ENCODE peak calls at places on chromosomes 16 and 17, in ten cellular contexts. One of them, this sample, is unnamed.

GRCh38 chr17:44901323-44901965 is 2.2 kb upstream of the EFTUD2 start:
- DNase-seq in SJCRH30: peak; percentile 62
- DNase-seq in activated effector memory CD4-positive, alpha-beta T cell treated with anti-CD3 and anti-CD28 coated beads, Interleukin-2, amount 50 U/mL, for 16 hours: no peak
- DNase-seq in AG04449: peak; percentile 23
- DNase-seq in activated CD4-positive, alpha-beta T cell treated with anti-CD3 and anti-CD28 coated beads for 36 hours: no peak
- DNase-seq in COLO829: no peak
- DNase-seq in LHCN-M2: peak; percentile 92
- DNase-seq in heart right ventricle: no peak
- DNase-seq in activated CD8-positive, alpha-beta T cell treated with anti-CD3 and anti-CD28 coated beads for 36 hours: no peak
- DNase-seq in foreskin melanocyte: no peak
- DNase-seq in this sample: no peak

GRCh38 chr17:30278032-30278431 is 13.7 kb downstream of the BLMH start:
- DNase-seq in SJCRH30: peak; percentile 53
- DNase-seq in LHCN-M2: peak; percentile 17
- DNase-seq in activated CD8-positive, alpha-beta T cell treated with anti-CD3 and anti-CD28 coated beads for 36 hours: peak; percentile 11
- DNase-seq in activated effector memory CD4-positive, alpha-beta T cell treated with anti-CD3 and anti-CD28 coated beads, Interleukin-2, amount 50 U/mL, for 16 hours: no peak
- DNase-seq in activated CD4-positive, alpha-beta T cell treated with anti-CD3 and anti-CD28 coated beads for 36 hours: peak; percentile 13
- DNase-seq in COLO829: peak; percentile 39
- DNase-seq in heart right ventricle: no peak
- DNase-seq in foreskin melanocyte: peak; percentile 55
- DNase-seq in AG04449: no peak
- DNase-seq in this sample: peak; percentile 31

GRCh38 chr16:82633964-82634600 is 7.3 kb downstream of the CDH13 start:
- DNase-seq in activated effector memory CD4-positive, alpha-beta T cell treated with anti-CD3 and anti-CD28 coated beads, Interleukin-2, amount 50 U/mL, for 16 hours: no peak
- DNase-seq in LHCN-M2: peak; percentile 94
- DNase-seq in AG04449: no peak
- DNase-seq in foreskin melanocyte: peak; percentile 42
- DNase-seq in activated CD8-positive, alpha-beta T cell treated with anti-CD3 and anti-CD28 coated beads for 36 hours: no peak
- DNase-seq in COLO829: no peak
- DNase-seq in SJCRH30: peak; percentile 94
- DNase-seq in activated CD4-positive, alpha-beta T cell treated with anti-CD3 and anti-CD28 coated beads for 36 hours: no peak
- DNase-seq in heart right ventricle: peak; percentile 42
- DNase-seq in this sample: no peak

GRCh38 chr16:5382484-5382883 is 284.9 kb upstream of the EEF2KMT start:
- DNase-seq in SJCRH30: no peak
- DNase-seq in LHCN-M2: no peak
- DNase-seq in activated effector memory CD4-positive, alpha-beta T cell treated with anti-CD3 and anti-CD28 coated beads, Interleukin-2, amount 50 U/mL, for 16 hours: no peak
- DNase-seq in activated CD8-positive, alpha-beta T cell treated with anti-CD3 and anti-CD28 coated beads for 36 hours: no peak
- DNase-seq in heart right ventricle: no peak
- DNase-seq in foreskin melanocyte: no peak
- DNase-seq in COLO829: no peak
- DNase-seq in AG04449: no peak
- DNase-seq in activated CD4-positive, alpha-beta T cell treated with anti-CD3 and anti-CD28 coated beads for 36 hours: no peak
- DNase-seq in this sample: no peak

GRCh38 chr16:25024900-25025299 is 9.7 kb upstream of the ARHGAP17 start:
- DNase-seq in activated CD4-positive, alpha-beta T cell treated with anti-CD3 and anti-CD28 coated beads for 36 hours: no peak
- DNase-seq in heart right ventricle: no peak
- DNase-seq in activated effector memory CD4-positive, alpha-beta T cell treated with anti-CD3 and anti-CD28 coated beads, Interleukin-2, amount 50 U/mL, for 16 hours: no peak
- DNase-seq in AG04449: no peak
- DNase-seq in COLO829: no peak
- DNase-seq in foreskin melanocyte: no peak
- DNase-seq in activated CD8-positive, alpha-beta T cell treated with anti-CD3 and anti-CD28 coated beads for 36 hours: no peak
- DNase-seq in SJCRH30: no peak
- DNase-seq in LHCN-M2: no peak
- DNase-seq in this sample: no peak

GRCh38 chr17:76388966-76389888 is 4.8 kb downstream of the SPHK1 start:
- DNase-seq in heart right ventricle: no peak
- DNase-seq in SJCRH30: no peak
- DNase-seq in activated CD8-positive, alpha-beta T cell treated with anti-CD3 and anti-CD28 coated beads for 36 hours: no peak
- DNase-seq in AG04449: no peak
- DNase-seq in COLO829: no peak
- DNase-seq in foreskin melanocyte: no peak
- DNase-seq in activated CD4-positive, alpha-beta T cell treated with anti-CD3 and anti-CD28 coated beads for 36 hours: no peak
- DNase-seq in activated effector memory CD4-positive, alpha-beta T cell treated with anti-CD3 and anti-CD28 coated beads, Interleukin-2, amount 50 U/mL, for 16 hours: no peak
- DNase-seq in LHCN-M2: no peak
- DNase-seq in this sample: no peak

GRCh38 chr16:680967-681745 is 946 bp downstream of the STUB1 start:
- DNase-seq in activated effector memory CD4-positive, alpha-beta T cell treated with anti-CD3 and anti-CD28 coated beads, Interleukin-2, amount 50 U/mL, for 16 hours: peak; percentile 70
- DNase-seq in COLO829: no peak
- DNase-seq in foreskin melanocyte: no peak
- DNase-seq in activated CD4-positive, alpha-beta T cell treated with anti-CD3 and anti-CD28 coated beads for 36 hours: peak; percentile 40
- DNase-seq in activated CD8-positive, alpha-beta T cell treated with anti-CD3 and anti-CD28 coated beads for 36 hours: no peak
- DNase-seq in SJCRH30: no peak
- DNase-seq in LHCN-M2: peak; percentile 48
- DNase-seq in heart right ventricle: peak; percentile 54
- DNase-seq in AG04449: no peak
- DNase-seq in this sample: peak; percentile 50

GRCh38 chr17:65936013-65936412 is 255.9 kb downstream of the CEP112 start:
- DNase-seq in activated effector memory CD4-positive, alpha-beta T cell treated with anti-CD3 and anti-CD28 coated beads, Interleukin-2, amount 50 U/mL, for 16 hours: no peak
- DNase-seq in activated CD8-positive, alpha-beta T cell treated with anti-CD3 and anti-CD28 coated beads for 36 hours: no peak
- DNase-seq in SJCRH30: no peak
- DNase-seq in foreskin melanocyte: no peak
- DNase-seq in LHCN-M2: peak; percentile 61
- DNase-seq in heart right ventricle: no peak
- DNase-seq in COLO829: no peak
- DNase-seq in AG04449: peak; percentile 9
- DNase-seq in activated CD4-positive, alpha-beta T cell treated with anti-CD3 and anti-CD28 coated beads for 36 hours: no peak
- DNase-seq in this sample: no peak

GRCh38 chr17:7466644-7467341 is 12.6 kb downstream of the ZBTB4 start:
- DNase-seq in LHCN-M2: peak; percentile 85
- DNase-seq in heart right ventricle: peak; percentile 84
- DNase-seq in COLO829: no peak
- DNase-seq in activated effector memory CD4-positive, alpha-beta T cell treated with anti-CD3 and anti-CD28 coated beads, Interleukin-2, amount 50 U/mL, for 16 hours: no peak
- DNase-seq in SJCRH30: no peak
- DNase-seq in AG04449: no peak
- DNase-seq in foreskin melanocyte: no peak
- DNase-seq in activated CD8-positive, alpha-beta T cell treated with anti-CD3 and anti-CD28 coated beads for 36 hours: no peak
- DNase-seq in activated CD4-positive, alpha-beta T cell treated with anti-CD3 and anti-CD28 coated beads for 36 hours: no peak
- DNase-seq in this sample: no peak

GRCh38 chr16:66961065-66961744 is at the start of gene CES3:
- DNase-seq in SJCRH30: peak; percentile 85
- DNase-seq in LHCN-M2: peak; percentile 58
- DNase-seq in activated effector memory CD4-positive, alpha-beta T cell treated with anti-CD3 and anti-CD28 coated beads, Interleukin-2, amount 50 U/mL, for 16 hours: peak; percentile 85
- DNase-seq in COLO829: peak; percentile 23
- DNase-seq in AG04449: no peak
- DNase-seq in activated CD8-positive, alpha-beta T cell treated with anti-CD3 and anti-CD28 coated beads for 36 hours: peak; percentile 84
- DNase-seq in heart right ventricle: peak; percentile 42
- DNase-seq in foreskin melanocyte: peak; percentile 55
- DNase-seq in activated CD4-positive, alpha-beta T cell treated with anti-CD3 and anti-CD28 coated beads for 36 hours: peak; percentile 86
- DNase-seq in this sample: peak; percentile 85

GRCh38 chr17:81294512-81295030 is 536 bp downstream of the SLC38A10 start:
- DNase-seq in activated CD4-positive, alpha-beta T cell treated with anti-CD3 and anti-CD28 coated beads for 36 hours: peak; percentile 44
- DNase-seq in LHCN-M2: no peak
- DNase-seq in SJCRH30: peak; percentile 47
- DNase-seq in activated effector memory CD4-positive, alpha-beta T cell treated with anti-CD3 and anti-CD28 coated beads, Interleukin-2, amount 50 U/mL, for 16 hours: peak; percentile 69
- DNase-seq in activated CD8-positive, alpha-beta T cell treated with anti-CD3 and anti-CD28 coated beads for 36 hours: peak; percentile 21
- DNase-seq in heart right ventricle: peak; percentile 53
- DNase-seq in AG04449: no peak
- DNase-seq in COLO829: no peak
- DNase-seq in foreskin melanocyte: no peak
- DNase-seq in this sample: no peak

GRCh38 chr17:40071720-40072480 is 9.1 kb downstream of the THRA start:
- DNase-seq in heart right ventricle: peak; percentile 76
- DNase-seq in LHCN-M2: peak; percentile 78
- DNase-seq in activated CD8-positive, alpha-beta T cell treated with anti-CD3 and anti-CD28 coated beads for 36 hours: no peak
- DNase-seq in AG04449: no peak
- DNase-seq in activated CD4-positive, alpha-beta T cell treated with anti-CD3 and anti-CD28 coated beads for 36 hours: no peak
- DNase-seq in SJCRH30: peak; percentile 47
- DNase-seq in activated effector memory CD4-positive, alpha-beta T cell treated with anti-CD3 and anti-CD28 coated beads, Interleukin-2, amount 50 U/mL, for 16 hours: no peak
- DNase-seq in COLO829: no peak
- DNase-seq in foreskin melanocyte: peak; percentile 68
- DNase-seq in this sample: peak; percentile 83

GRCh38 chr16:8893426-8893825 is 11.3 kb downstream of the LITAFD start:
- DNase-seq in heart right ventricle: no peak
- DNase-seq in LHCN-M2: no peak
- DNase-seq in AG04449: no peak
- DNase-seq in foreskin melanocyte: no peak
- DNase-seq in SJCRH30: no peak
- DNase-seq in activated effector memory CD4-positive, alpha-beta T cell treated with anti-CD3 and anti-CD28 coated beads, Interleukin-2, amount 50 U/mL, for 16 hours: peak; percentile 43
- DNase-seq in activated CD8-positive, alpha-beta T cell treated with anti-CD3 and anti-CD28 coated beads for 36 hours: no peak
- DNase-seq in COLO829: no peak
- DNase-seq in activated CD4-positive, alpha-beta T cell treated with anti-CD3 and anti-CD28 coated beads for 36 hours: no peak
- DNase-seq in this sample: no peak

GRCh38 chr16:81544691-81545365 is 100.2 kb downstream of the CMIP start:
- DNase-seq in LHCN-M2: no peak
- DNase-seq in foreskin melanocyte: no peak
- DNase-seq in heart right ventricle: no peak
- DNase-seq in COLO829: no peak
- DNase-seq in SJCRH30: no peak
- DNase-seq in AG04449: no peak
- DNase-seq in activated effector memory CD4-positive, alpha-beta T cell treated with anti-CD3 and anti-CD28 coated beads, Interleukin-2, amount 50 U/mL, for 16 hours: no peak
- DNase-seq in activated CD4-positive, alpha-beta T cell treated with anti-CD3 and anti-CD28 coated beads for 36 hours: no peak
- DNase-seq in activated CD8-positive, alpha-beta T cell treated with anti-CD3 and anti-CD28 coated beads for 36 hours: no peak
- DNase-seq in this sample: no peak

GRCh38 chr17:70184770-70185169 is 15.4 kb downstream of the KCNJ2 start:
- DNase-seq in activated CD4-positive, alpha-beta T cell treated with anti-CD3 and anti-CD28 coated beads for 36 hours: no peak
- DNase-seq in activated effector memory CD4-positive, alpha-beta T cell treated with anti-CD3 and anti-CD28 coated beads, Interleukin-2, amount 50 U/mL, for 16 hours: no peak
- DNase-seq in activated CD8-positive, alpha-beta T cell treated with anti-CD3 and anti-CD28 coated beads for 36 hours: no peak
- DNase-seq in COLO829: no peak
- DNase-seq in SJCRH30: no peak
- DNase-seq in foreskin melanocyte: no peak
- DNase-seq in LHCN-M2: peak; percentile 89
- DNase-seq in heart right ventricle: no peak
- DNase-seq in AG04449: no peak
- DNase-seq in this sample: no peak

This sample was measured in BE2C.